ENCODE peak calls at places on chromosomes 16 and 17, in four cellular contexts. B, T, J and Y are unnamed samples.
A peak's percentile ranks its signal among the peaks of the same experiment; 100 is the strongest.

GRCh38 chr16:81861915-81862314 is 82.8 kb downstream of the PLCG2 start:
- DNase-seq in B (no peak), J (no peak), T (no peak), Y (no peak)

GRCh38 chr17:79874329-79874981 is 35.2 kb upstream of the CBX4 start:
- DNase-seq in B (no peak), J (no peak), T (peak; percentile 95), Y (no peak)

GRCh38 chr16:49649013-49649785 is 206.7 kb downstream of the ZNF423 start:
- DNase-seq in J (no peak), T (no peak), B (no peak), Y (no peak)

GRCh38 chr16:30923554-30924085 is at the start of gene FBXL19:
- DNase-seq in J (no peak), B (peak; percentile 77), T (no peak), Y (peak; percentile 64)

GRCh38 chr16:29881050-29881449 is 18.0 kb upstream of the CDIPT start:
- DNase-seq in T (no peak), B (no peak), J (no peak), Y (no peak)

GRCh38 chr16:28291651-28292626 is at the start of gene SBK1:
- DNase-seq in J (no peak), B (peak; percentile 83), T (peak; percentile 92), Y (peak; percentile 62)

GRCh38 chr16:10552998-10553491 is 27.4 kb downstream of the EMP2 start:
- DNase-seq in B (peak; percentile 61), T (peak; percentile 60), J (no peak), Y (peak; percentile 59)

GRCh38 chr17:36612323-36612722 is 10.9 kb downstream of the MRM1 start:
- DNase-seq in T (no peak), J (no peak), B (no peak), Y (no peak)

GRCh38 chr16:13665876-13666275 is 254.1 kb upstream of the ERCC4 start:
- DNase-seq in T (no peak), J (no peak), B (no peak), Y (no peak)

GRCh38 chr16:8686031-8686621 is 11.7 kb downstream of the ABAT start:
- DNase-seq in J (no peak), T (no peak), B (no peak), Y (peak; percentile 71)

GRCh38 chr17:282000-282911 is 70.4 kb downstream of the RPH3AL start:
- DNase-seq in T (no peak), J (no peak), B (no peak), Y (no peak)

GRCh38 chr16:19830902-19831555 is 53.6 kb downstream of the GPRC5B start:
- DNase-seq in J (no peak), B (no peak), T (no peak), Y (no peak)

GRCh38 chr17:57387575-57387974 is 131.3 kb downstream of the MSI2 start:
- DNase-seq in B (no peak), J (no peak), T (no peak), Y (no peak)
- H3K4me3 ChIP-seq in B (no peak overlapping the region), J (no peak overlapping the region), T (no peak overlapping the region), Y (no peak overlapping the region)

GRCh38 chr17:38571833-38572274 is 33.9 kb downstream of the SRCIN1 start:
- DNase-seq in J (no peak), B (no peak), T (peak; percentile 44), Y (peak; percentile 40)

GRCh38 chr17:38569701-38570512 is 35.8 kb downstream of the SRCIN1 start:
- DNase-seq in J (no peak), T (no peak), B (no peak), Y (peak; percentile 16)

GRCh38 chr17:38572292-38572664 is 33.5 kb downstream of the SRCIN1 start:
- DNase-seq in T (no peak), J (no peak), B (no peak), Y (no peak)

GRCh38 chr17:38574712-38575111 is 31.0 kb downstream of the SRCIN1 start:
- DNase-seq in T (no peak), B (no peak), J (no peak), Y (no peak)

GRCh38 chr17:38572665-38573365 is 32.9 kb downstream of the SRCIN1 start:
- DNase-seq in B (no peak), J (no peak), T (peak; percentile 87), Y (peak; percentile 60)
- H3K4me3 ChIP-seq in B (peak overlapping the region; percentile 47), J (no peak overlapping the region), T (peak overlapping the region; percentile 61), Y (peak overlapping the region; percentile 47)

GRCh38 chr16:74298104-74298503 is 1.5 kb downstream of the PSMD7 start:
- DNase-seq in B (no peak), T (no peak), J (no peak), Y (no peak)
- H3K4me3 ChIP-seq in B (peak overlapping the region; percentile 85), T (peak overlapping the region; percentile 97), J (peak overlapping the region; percentile 94), Y (peak overlapping the region; percentile 74)

GRCh38 chr17:51841669-51842068 is 316.8 kb downstream of the CA10 start:
- DNase-seq in B (no peak), J (no peak), T (no peak), Y (no peak)
- H3K4me3 ChIP-seq in B (no peak overlapping the region), J (no peak overlapping the region), T (no peak overlapping the region), Y (no peak overlapping the region)

DNA sequence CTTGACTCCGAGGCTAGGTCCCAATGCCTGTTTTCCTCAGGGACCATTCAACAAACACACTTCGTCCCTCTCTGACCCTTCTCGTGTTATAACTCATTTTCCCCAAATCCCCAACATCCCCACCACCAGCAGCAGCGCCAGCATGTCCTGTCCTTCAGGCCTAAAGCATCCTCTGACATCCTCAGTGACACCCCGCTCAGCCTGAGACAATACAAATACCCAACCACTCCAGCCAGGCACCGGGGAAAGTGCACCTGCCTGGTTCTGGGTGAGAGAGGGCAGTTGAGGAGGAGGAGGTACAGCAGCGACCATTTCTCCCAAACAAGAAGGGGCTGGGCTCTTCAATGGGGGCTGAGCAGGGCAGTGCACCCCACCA is 4.7 kb downstream of the MNT start:
- DNase-seq in J (no peak), B (no peak), T (no peak), Y (no peak)
- H3K4me3 ChIP-seq in J (peak overlapping the region; percentile 55), B (peak overlapping the region; percentile 98), T (peak overlapping the region; percentile 42), Y (peak overlapping the region; percentile 0)